ENCODE peak calls at places on chromosome 11, in five cellular contexts. H, D, T, X and Z are unnamed samples.

GRCh38 chr11:2574043-2574552 is 125.7 kb downstream of the KCNQ1OT1 start:
- DNase-seq in H (no peak), D (no peak), T (peak; percentile 48), X (no peak), Z (no peak)

GRCh38 chr11:70473873-70474690 is 75.8 kb downstream of the CTTN start:
- DNase-seq in H (no peak), D (no peak), T (peak; percentile 19), X (no peak), Z (no peak)

GRCh38 chr11:68206211-68206610 is 6.9 kb downstream of the KMT5B start:
- DNase-seq in H (peak; percentile 53), D (no peak), T (no peak), X (peak; percentile 77), Z (no peak)

GRCh38 chr11:109945626-109946321 is 147.4 kb upstream of the ZC3H12C start:
- DNase-seq in H (no peak), D (no peak), T (no peak), X (peak; percentile 4), Z (no peak)

GRCh38 chr11:88886796-88887195 is 179.0 kb downstream of the GRM5 start:
- DNase-seq in H (no peak), D (peak; percentile 33), T (no peak), X (peak; percentile 80), Z (peak; percentile 2)

GRCh38 chr11:35962373-35963138 is 18.7 kb downstream of the LDLRAD3 start:
- DNase-seq in H (no peak), D (no peak), T (no peak), X (peak; percentile 16), Z (no peak)

GRCh38 chr11:76201672-76202412 is 4.5 kb downstream of the WNT11 start:
- DNase-seq in H (no peak), D (no peak), T (no peak), X (no peak), Z (no peak)

GRCh38 chr11:103091024-103091423 is 936 bp downstream of the DCUN1D5 start:
- DNase-seq in H (no peak), D (no peak), T (no peak), X (peak; percentile 14), Z (no peak)

GRCh38 chr11:122646549-122647340 is 8.8 kb upstream of the UBASH3B start:
- DNase-seq in H (no peak), D (no peak), T (no peak), X (peak; percentile 83), Z (no peak)

GRCh38 chr11:79419120-79419519 is 21.7 kb downstream of the TENM4 start:
- DNase-seq in H (no peak), D (peak; percentile 61), T (no peak), X (peak; percentile 88), Z (peak; percentile 98)

GRCh38 chr11:57900315-57900714 is 123.4 kb upstream of the OR9Q1 start:
- DNase-seq in H (no peak), D (peak; percentile 60), T (no peak), X (no peak), Z (peak; percentile 80)

GRCh38 chr11:77135069-77135468 is 7.0 kb downstream of the MYO7A start:
- DNase-seq in H (no peak), D (no peak), T (no peak), X (no peak), Z (no peak)

GRCh38 chr11:115990004-115990447 is 485.8 kb upstream of the CADM1 start:
- DNase-seq in H (no peak), D (no peak), T (no peak), X (no peak), Z (no peak)

GRCh38 chr11:57649826-57650738 is at the start of gene YPEL4:
- DNase-seq in H (no peak), D (no peak), T (peak; percentile 84), X (peak; percentile 87), Z (no peak)

GRCh38 chr11:95923730-95924413 is at the start of gene MTMR2:
- DNase-seq in H (peak; percentile 50), D (peak; percentile 82), T (peak; percentile 87), X (peak; percentile 87), Z (no peak)

GRCh38 chr11:64660205-64660604 is 62.8 kb downstream of the NRXN2 start:
- DNase-seq in H (no peak), D (no peak), T (no peak), X (no peak), Z (no peak)